ENCODE peak calls at places on chromosomes 5 and 9, in eight cellular contexts. One of them, this sample, is unnamed.

GRCh38 chr9:83432104-83432627 is 106.0 kb downstream of the FRMD3 start:
- DNase-seq in CD4-positive, alpha-beta T cell: no peak
- DNase-seq in psoas muscle: peak
- DNase-seq in A549: peak
- DNase-seq in caudate nucleus: peak
- DNase-seq in lung: peak
- DNase-seq in GM23338: peak
- DNase-seq in CD4-positive, CD25-positive, alpha-beta regulatory T cell: no peak
- DNase-seq in this sample: no peak

GRCh38 chr9:82991684-82992083 is 71.3 kb downstream of the RASEF start:
- DNase-seq in GM23338: no peak
- DNase-seq in CD4-positive, alpha-beta T cell: no peak
- DNase-seq in A549: no peak
- DNase-seq in caudate nucleus: no peak
- DNase-seq in lung: no peak
- DNase-seq in psoas muscle: no peak
- DNase-seq in CD4-positive, CD25-positive, alpha-beta regulatory T cell: no peak
- DNase-seq in this sample: no peak

GRCh38 chr9:112203536-112203935 is 28.4 kb upstream of the SUSD1 start:
- DNase-seq in psoas muscle: no peak
- DNase-seq in A549: no peak
- DNase-seq in caudate nucleus: no peak
- DNase-seq in GM23338: no peak
- DNase-seq in lung: no peak
- DNase-seq in CD4-positive, CD25-positive, alpha-beta regulatory T cell: no peak
- DNase-seq in CD4-positive, alpha-beta T cell: no peak
- DNase-seq in this sample: no peak

GRCh38 chr5:115179068-115179958 is 9.6 kb upstream of the TRIM36 start:
- DNase-seq in CD4-positive, alpha-beta T cell: no peak
- DNase-seq in CD4-positive, CD25-positive, alpha-beta regulatory T cell: no peak
- DNase-seq in GM23338: peak
- DNase-seq in psoas muscle: peak
- DNase-seq in A549: peak
- DNase-seq in caudate nucleus: no peak
- DNase-seq in lung: no peak
- DNase-seq in this sample: no peak

GRCh38 chr9:118529624-118530214 is 825.5 kb downstream of the TLR4 start:
- DNase-seq in lung: no peak
- DNase-seq in psoas muscle: no peak
- DNase-seq in CD4-positive, CD25-positive, alpha-beta regulatory T cell: no peak
- DNase-seq in A549: no peak
- DNase-seq in caudate nucleus: no peak
- DNase-seq in CD4-positive, alpha-beta T cell: no peak
- DNase-seq in GM23338: no peak
- DNase-seq in this sample: no peak

GRCh38 chr5:176424181-176424580 is 7.8 kb upstream of the CLTB start:
- DNase-seq in psoas muscle: no peak
- DNase-seq in GM23338: no peak
- DNase-seq in CD4-positive, alpha-beta T cell: no peak
- DNase-seq in CD4-positive, CD25-positive, alpha-beta regulatory T cell: no peak
- DNase-seq in caudate nucleus: no peak
- DNase-seq in A549: no peak
- DNase-seq in lung: no peak
- DNase-seq in this sample: no peak

GRCh38 chr5:354581-355378 is 33.3 kb downstream of the AHRR start:
- DNase-seq in CD4-positive, CD25-positive, alpha-beta regulatory T cell: no peak
- DNase-seq in psoas muscle: no peak
- DNase-seq in GM23338: no peak
- DNase-seq in CD4-positive, alpha-beta T cell: no peak
- DNase-seq in lung: no peak
- DNase-seq in caudate nucleus: no peak
- DNase-seq in A549: no peak
- DNase-seq in this sample: no peak

GRCh38 chr9:20884985-20885593 is 146.4 kb downstream of the HACD4 start:
- DNase-seq in caudate nucleus: no peak
- DNase-seq in CD4-positive, CD25-positive, alpha-beta regulatory T cell: peak
- DNase-seq in CD4-positive, alpha-beta T cell: peak
- DNase-seq in psoas muscle: peak
- DNase-seq in A549: peak
- DNase-seq in GM23338: peak
- DNase-seq in lung: peak
- DNase-seq in this sample: no peak

GRCh38 chr9:72864327-72864726 is 88.5 kb downstream of the ALDH1A1 start:
- DNase-seq in GM23338: no peak
- DNase-seq in lung: no peak
- DNase-seq in caudate nucleus: no peak
- DNase-seq in CD4-positive, alpha-beta T cell: no peak
- DNase-seq in CD4-positive, CD25-positive, alpha-beta regulatory T cell: no peak
- DNase-seq in psoas muscle: no peak
- DNase-seq in A549: no peak
- DNase-seq in this sample: no peak

GRCh38 chr9:15389636-15390035 is 33.0 kb upstream of the SNAPC3 start:
- DNase-seq in A549: no peak
- DNase-seq in CD4-positive, CD25-positive, alpha-beta regulatory T cell: no peak
- DNase-seq in GM23338: no peak
- DNase-seq in lung: no peak
- DNase-seq in psoas muscle: no peak
- DNase-seq in caudate nucleus: no peak
- DNase-seq in CD4-positive, alpha-beta T cell: no peak
- DNase-seq in this sample: no peak

GRCh38 chr5:103360475-103360874 is 101.9 kb downstream of the MACIR start:
- DNase-seq in psoas muscle: no peak
- DNase-seq in CD4-positive, alpha-beta T cell: no peak
- DNase-seq in lung: no peak
- DNase-seq in GM23338: no peak
- DNase-seq in A549: no peak
- DNase-seq in CD4-positive, CD25-positive, alpha-beta regulatory T cell: no peak
- DNase-seq in caudate nucleus: no peak
- DNase-seq in this sample: no peak

GRCh38 chr9:84189901-84190300 is 150.7 kb downstream of the SLC28A3 start:
- DNase-seq in CD4-positive, alpha-beta T cell: no peak
- DNase-seq in caudate nucleus: no peak
- DNase-seq in lung: no peak
- DNase-seq in psoas muscle: no peak
- DNase-seq in A549: no peak
- DNase-seq in GM23338: no peak
- DNase-seq in CD4-positive, CD25-positive, alpha-beta regulatory T cell: no peak
- DNase-seq in this sample: no peak

GRCh38 chr5:119396265-119396664 is 40.4 kb downstream of the TNFAIP8 start:
- DNase-seq in A549: no peak
- DNase-seq in CD4-positive, CD25-positive, alpha-beta regulatory T cell: peak
- DNase-seq in GM23338: no peak
- DNase-seq in lung: no peak
- DNase-seq in CD4-positive, alpha-beta T cell: no peak
- DNase-seq in psoas muscle: no peak
- DNase-seq in caudate nucleus: no peak
- DNase-seq in this sample: no peak

GRCh38 chr5:94928891-94929290 is 310.4 kb downstream of the SLF1 start:
- DNase-seq in CD4-positive, alpha-beta T cell: no peak
- DNase-seq in psoas muscle: no peak
- DNase-seq in A549: no peak
- DNase-seq in caudate nucleus: no peak
- DNase-seq in CD4-positive, CD25-positive, alpha-beta regulatory T cell: no peak
- DNase-seq in GM23338: no peak
- DNase-seq in lung: no peak
- DNase-seq in this sample: no peak

GRCh38 chr9:71519098-71519497 is 249.2 kb downstream of the CEMIP2 start:
- DNase-seq in caudate nucleus: no peak
- DNase-seq in CD4-positive, alpha-beta T cell: no peak
- DNase-seq in GM23338: peak
- DNase-seq in lung: no peak
- DNase-seq in A549: no peak
- DNase-seq in psoas muscle: no peak
- DNase-seq in CD4-positive, CD25-positive, alpha-beta regulatory T cell: no peak
- DNase-seq in this sample: no peak

GRCh38 chr5:151602806-151603205 is 11.7 kb upstream of the FAT2 start:
- DNase-seq in lung: no peak
- DNase-seq in psoas muscle: no peak
- DNase-seq in CD4-positive, alpha-beta T cell: no peak
- DNase-seq in GM23338: no peak
- DNase-seq in A549: no peak
- DNase-seq in caudate nucleus: no peak
- DNase-seq in CD4-positive, CD25-positive, alpha-beta regulatory T cell: no peak
- DNase-seq in this sample: no peak

GRCh38 chr5:34503379-34504346 is 152.5 kb upstream of the RAI14 start:
- DNase-seq in GM23338: no peak
- DNase-seq in lung: no peak
- DNase-seq in caudate nucleus: peak
- DNase-seq in CD4-positive, alpha-beta T cell: no peak
- DNase-seq in psoas muscle: no peak
- DNase-seq in CD4-positive, CD25-positive, alpha-beta regulatory T cell: no peak
- DNase-seq in A549: no peak
- DNase-seq in this sample: no peak

DNA sequence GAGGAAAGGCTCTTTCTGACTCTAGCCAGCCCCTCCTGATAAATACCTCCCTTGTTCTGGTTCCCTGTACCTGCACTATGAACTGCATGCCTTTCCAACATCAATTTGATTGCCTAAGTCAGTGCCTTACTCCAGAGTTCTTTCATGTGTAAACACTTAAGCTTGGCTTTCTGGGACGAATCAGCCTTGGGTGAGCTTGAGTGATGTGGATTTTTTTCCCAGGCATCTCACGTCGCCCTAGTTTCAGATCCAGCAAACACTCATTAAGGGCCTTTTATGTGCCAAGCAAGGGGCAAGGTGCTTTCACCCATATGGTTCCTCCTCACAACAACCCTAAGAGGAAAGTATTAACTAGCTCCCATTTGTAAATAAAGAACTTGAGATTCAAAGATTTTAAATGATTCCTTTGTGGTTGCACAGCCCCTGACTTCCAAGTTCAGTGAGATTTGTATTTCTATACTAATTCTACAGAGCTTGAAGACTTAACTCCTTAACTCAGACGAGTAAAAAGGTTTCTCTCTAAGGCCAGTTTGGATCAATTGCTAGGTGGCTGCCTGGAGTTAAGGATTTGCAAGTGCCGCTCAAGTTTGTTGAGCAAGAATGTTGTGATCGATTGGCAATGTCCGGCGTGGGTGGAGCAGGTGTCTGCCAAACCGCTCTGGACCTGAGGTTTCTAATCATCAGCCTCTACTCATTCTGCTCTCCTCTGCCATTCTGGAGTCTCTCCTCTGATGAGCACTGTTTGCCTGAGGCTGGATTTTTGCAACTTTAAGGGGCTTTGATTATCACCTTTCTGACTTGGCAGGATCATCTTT is 20.2 kb upstream of the TJP2 start:
- DNase-seq in CD4-positive, CD25-positive, alpha-beta regulatory T cell: no peak
- DNase-seq in caudate nucleus: no peak
- DNase-seq in lung: peak
- DNase-seq in CD4-positive, alpha-beta T cell: no peak
- DNase-seq in psoas muscle: no peak
- DNase-seq in GM23338: no peak
- DNase-seq in A549: no peak
- DNase-seq in this sample: no peak
- H3K27ac ChIP-seq in CD4-positive, CD25-positive, alpha-beta regulatory T cell: no peak
- H3K27ac ChIP-seq in caudate nucleus: no peak
- H3K27ac ChIP-seq in lung: peak
- H3K27ac ChIP-seq in CD4-positive, alpha-beta T cell: no peak
- H3K27ac ChIP-seq in psoas muscle: no peak
- H3K27ac ChIP-seq in GM23338: peak
- H3K27ac ChIP-seq in A549: no peak
- H3K27ac ChIP-seq in this sample: no peak

GRCh38 chr5:109884676-109885075 is 194.9 kb downstream of the MAN2A1 start:
- DNase-seq in psoas muscle: no peak
- DNase-seq in GM23338: no peak
- DNase-seq in A549: no peak
- DNase-seq in lung: no peak
- DNase-seq in CD4-positive, alpha-beta T cell: no peak
- DNase-seq in caudate nucleus: no peak
- DNase-seq in CD4-positive, CD25-positive, alpha-beta regulatory T cell: no peak
- DNase-seq in this sample: no peak

GRCh38 chr5:109878887-109879286 is 189.2 kb downstream of the MAN2A1 start:
- DNase-seq in lung: no peak
- DNase-seq in caudate nucleus: no peak
- DNase-seq in CD4-positive, CD25-positive, alpha-beta regulatory T cell: no peak
- DNase-seq in GM23338: no peak
- DNase-seq in CD4-positive, alpha-beta T cell: no peak
- DNase-seq in psoas muscle: no peak
- DNase-seq in A549: no peak
- DNase-seq in this sample: no peak

GRCh38 chr5:109882546-109882945 is 192.8 kb downstream of the MAN2A1 start:
- DNase-seq in lung: no peak
- DNase-seq in GM23338: no peak
- DNase-seq in caudate nucleus: no peak
- DNase-seq in A549: no peak
- DNase-seq in CD4-positive, alpha-beta T cell: no peak
- DNase-seq in psoas muscle: no peak
- DNase-seq in CD4-positive, CD25-positive, alpha-beta regulatory T cell: no peak
- DNase-seq in this sample: no peak

GRCh38 chr5:109877670-109878045 is 187.9 kb downstream of the MAN2A1 start:
- DNase-seq in CD4-positive, alpha-beta T cell: no peak
- DNase-seq in CD4-positive, CD25-positive, alpha-beta regulatory T cell: no peak
- DNase-seq in psoas muscle: no peak
- DNase-seq in lung: no peak
- DNase-seq in caudate nucleus: no peak
- DNase-seq in A549: no peak
- DNase-seq in GM23338: no peak
- DNase-seq in this sample: no peak

GRCh38 chr5:109880907-109881685 is 191.4 kb downstream of the MAN2A1 start:
- DNase-seq in GM23338: no peak
- DNase-seq in caudate nucleus: no peak
- DNase-seq in CD4-positive, CD25-positive, alpha-beta regulatory T cell: no peak
- DNase-seq in A549: no peak
- DNase-seq in lung: no peak
- DNase-seq in psoas muscle: no peak
- DNase-seq in CD4-positive, alpha-beta T cell: no peak
- DNase-seq in this sample: no peak
- H3K27ac ChIP-seq in GM23338: no peak
- H3K27ac ChIP-seq in caudate nucleus: no peak
- H3K27ac ChIP-seq in CD4-positive, CD25-positive, alpha-beta regulatory T cell: no peak
- H3K27ac ChIP-seq in A549: no peak
- H3K27ac ChIP-seq in lung: no peak
- H3K27ac ChIP-seq in psoas muscle: no peak
- H3K27ac ChIP-seq in CD4-positive, alpha-beta T cell: no peak
- H3K27ac ChIP-seq in this sample: no peak

DNA sequence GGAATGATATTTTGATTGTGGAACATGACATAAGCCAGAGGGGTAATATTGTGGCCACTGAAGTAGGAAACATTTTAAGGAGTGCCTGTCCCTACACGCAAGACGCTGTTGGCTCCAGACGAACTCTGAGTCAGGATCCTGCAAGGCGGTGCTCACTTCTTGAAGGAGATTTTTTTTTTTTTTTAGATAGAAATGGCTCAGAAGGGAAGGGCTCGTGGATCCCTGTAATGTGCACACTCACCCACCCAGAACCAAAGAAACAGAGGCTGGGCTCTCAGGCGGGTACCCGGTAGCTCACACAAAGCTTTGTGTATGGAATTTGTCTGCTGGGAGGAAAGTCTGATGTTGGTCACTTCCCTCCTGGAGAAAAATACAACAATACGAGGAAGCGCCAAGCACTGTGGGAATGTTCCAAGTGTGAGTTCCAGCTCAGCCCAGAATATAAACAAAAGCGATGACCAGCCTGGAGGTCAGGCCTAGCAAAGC is 25.7 kb downstream of the RAPGEF1 start:
- DNase-seq in lung: no peak
- DNase-seq in A549: no peak
- DNase-seq in CD4-positive, CD25-positive, alpha-beta regulatory T cell: no peak
- DNase-seq in caudate nucleus: no peak
- DNase-seq in CD4-positive, alpha-beta T cell: no peak
- DNase-seq in GM23338: no peak
- DNase-seq in psoas muscle: peak
- DNase-seq in this sample: no peak
- H3K27ac ChIP-seq in lung: peak
- H3K27ac ChIP-seq in A549: peak
- H3K27ac ChIP-seq in CD4-positive, CD25-positive, alpha-beta regulatory T cell: no peak
- H3K27ac ChIP-seq in caudate nucleus: peak
- H3K27ac ChIP-seq in CD4-positive, alpha-beta T cell: no peak
- H3K27ac ChIP-seq in GM23338: no peak
- H3K27ac ChIP-seq in psoas muscle: peak
- H3K27ac ChIP-seq in this sample: no peak

GRCh38 chr5:14153932-14154646 is 10.9 kb downstream of the TRIO start:
- DNase-seq in CD4-positive, CD25-positive, alpha-beta regulatory T cell: no peak
- DNase-seq in psoas muscle: peak
- DNase-seq in caudate nucleus: no peak
- DNase-seq in CD4-positive, alpha-beta T cell: no peak
- DNase-seq in GM23338: peak
- DNase-seq in lung: peak
- DNase-seq in A549: no peak
- DNase-seq in this sample: no peak
- H3K27ac ChIP-seq in CD4-positive, CD25-positive, alpha-beta regulatory T cell: no peak
- H3K27ac ChIP-seq in psoas muscle: peak
- H3K27ac ChIP-seq in caudate nucleus: no peak
- H3K27ac ChIP-seq in CD4-positive, alpha-beta T cell: no peak
- H3K27ac ChIP-seq in GM23338: peak
- H3K27ac ChIP-seq in lung: peak
- H3K27ac ChIP-seq in A549: peak
- H3K27ac ChIP-seq in this sample: peak

This sample was measured in HL-60.